ENCODE peak calls at places on chromosomes 3 and 15, in six cellular contexts. D, U, G, I, A and Q are unnamed samples.

GRCh38 chr3:48012659-48013058 is 3.6 kb downstream of the MAP4 start:
- DNase-seq in D (no peak), A (no peak), U (no peak), G (no peak), I (no peak), Q (no peak)

GRCh38 chr3:37645801-37646380 is 215.8 kb upstream of the CTDSPL start:
- DNase-seq in A (no peak), G (no peak), D (no peak), U (no peak), I (no peak), Q (no peak)

GRCh38 chr3:76352848-76353130 is 567.4 kb upstream of the ZNF717 start:
- DNase-seq in U (no peak), D (no peak), A (no peak), G (no peak), I (no peak), Q (no peak)

GRCh38 chr15:51750942-51751686 is at the start of gene TMOD2:
- DNase-seq in D (peak; percentile 85), I (peak; percentile 89), A (peak; percentile 66), U (peak; percentile 58), G (no peak), Q (peak; percentile 64)

GRCh38 chr3:59935025-59935424 is 885.2 kb upstream of the CFAP20DC start:
- DNase-seq in I (no peak), G (no peak), U (no peak), A (no peak), D (no peak), Q (peak; percentile 15)

GRCh38 chr15:58361291-58361759 is 70.5 kb upstream of the LIPC start:
- DNase-seq in A (no peak), I (no peak), G (no peak), D (no peak), U (no peak), Q (no peak)

GRCh38 chr3:100496711-100497261 is 4.4 kb downstream of the TMEM45A start:
- DNase-seq in I (no peak), U (no peak), D (no peak), A (no peak), G (peak; percentile 31), Q (no peak)

GRCh38 chr3:194640829-194641228 is 7.6 kb upstream of the TMEM44 start:
- DNase-seq in G (peak; percentile 46), D (no peak), I (no peak), U (no peak), A (peak; percentile 44), Q (no peak)

GRCh38 chr15:78842519-78842918 is 30.2 kb upstream of the MORF4L1 start:
- DNase-seq in I (no peak), G (no peak), D (no peak), U (no peak), A (no peak), Q (no peak)

GRCh38 chr3:28900301-28900700 is 380.6 kb upstream of the RBMS3 start:
- DNase-seq in G (no peak), A (no peak), U (no peak), D (no peak), I (no peak), Q (no peak)

GRCh38 chr3:41650406-41650805 is 311.5 kb downstream of the ULK4 start:
- DNase-seq in D (no peak), A (no peak), I (no peak), U (no peak), G (no peak), Q (no peak)
- TF ChIP-seq TAF1 in D (no peak), A (no peak), I (no peak), U (no peak), G (no peak), Q (no peak)

GRCh38 chr3:189286188-189286587 is 114.4 kb downstream of the TPRG1 start:
- DNase-seq in A (no peak), U (no peak), I (no peak), G (no peak), D (no peak), Q (no peak)

GRCh38 chr3:189289251-189289650 is 117.5 kb downstream of the TPRG1 start:
- DNase-seq in I (no peak), D (no peak), U (no peak), G (no peak), A (no peak), Q (no peak)

GRCh38 chr3:189292667-189293478 is 121.1 kb downstream of the TPRG1 start:
- DNase-seq in A (no peak), G (no peak), U (no peak), I (no peak), D (no peak), Q (no peak)

GRCh38 chr3:189282751-189283150 is 111.0 kb downstream of the TPRG1 start:
- DNase-seq in U (no peak), A (no peak), D (no peak), I (no peak), G (no peak), Q (no peak)

GRCh38 chr3:189288348-189289235 is 116.8 kb downstream of the TPRG1 start:
- DNase-seq in A (no peak), U (no peak), D (no peak), I (no peak), G (no peak), Q (peak; percentile 12)
- TF ChIP-seq TAF1 in A (no peak), U (no peak), D (no peak), I (no peak), G (no peak), Q (no peak)

DNA sequence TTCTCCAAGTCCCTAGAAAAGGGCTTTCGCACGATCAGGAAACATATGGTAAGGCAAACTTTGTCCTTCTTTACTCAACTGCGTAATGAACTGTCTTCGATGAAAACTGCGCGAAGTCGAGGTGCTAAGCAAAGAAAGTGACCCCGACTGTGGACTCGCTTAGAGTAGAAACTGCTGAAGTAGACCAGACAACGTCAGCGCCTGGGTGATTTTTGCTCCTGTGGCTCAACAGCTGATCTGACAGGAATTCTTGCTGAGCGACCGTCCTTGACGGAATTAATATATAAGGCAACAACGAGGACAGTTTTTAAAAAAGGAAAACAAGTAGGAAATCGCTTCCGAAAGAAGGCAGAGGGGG is 590 bp downstream of the RPS27L start:
- DNase-seq in A (peak; percentile 61), U (no peak), I (peak; percentile 31), D (no peak), G (peak; percentile 25), Q (no peak)
- TF ChIP-seq TAF1 in A (no peak), U (no peak), I (no peak), D (no peak), G (no peak), Q (no peak)

DNA sequence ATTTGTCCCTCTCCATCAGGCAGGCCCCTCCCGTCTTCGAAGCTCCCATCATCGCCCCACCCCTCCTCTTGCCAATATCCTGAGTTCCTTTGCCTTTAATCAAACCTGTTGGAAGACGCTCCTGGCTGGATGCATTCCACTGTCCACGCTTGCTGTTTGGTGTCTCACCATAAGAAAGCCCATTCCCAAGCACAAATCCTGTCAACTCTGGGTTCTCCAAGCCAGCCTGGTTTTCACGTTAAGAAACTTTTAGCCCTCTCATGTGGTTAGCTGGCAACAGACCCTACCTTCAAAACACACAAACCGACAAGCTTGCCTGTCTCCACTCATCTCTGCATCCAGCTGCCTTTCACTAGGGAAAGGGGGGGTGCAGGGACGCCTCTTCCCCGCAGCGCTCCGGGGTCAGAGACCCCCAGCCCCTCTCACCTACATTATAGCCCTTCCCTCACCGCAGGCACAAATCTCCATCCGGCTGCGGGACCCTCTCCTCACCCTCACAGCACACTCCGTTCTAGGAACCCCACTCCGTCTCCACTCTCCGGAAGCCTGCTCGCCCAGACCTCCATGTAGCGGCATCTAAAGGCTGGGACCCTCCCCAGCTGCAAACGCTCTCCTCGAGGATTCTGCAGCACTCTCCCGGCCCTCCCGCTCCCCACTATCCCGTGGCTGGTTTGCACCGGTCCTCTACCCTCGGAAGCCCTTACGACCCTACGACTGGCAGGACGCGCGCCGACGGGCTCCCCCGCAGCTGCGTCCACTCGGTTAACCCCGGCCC is 959 bp downstream of the GORASP1 start:
- DNase-seq in G (no peak), A (peak; percentile 19), I (peak; percentile 27), U (no peak), D (no peak), Q (no peak)
- TF ChIP-seq TAF1 in G (no peak), A (peak; percentile 28), I (no peak), U (no peak), D (peak; percentile 62), Q (no peak)

DNA sequence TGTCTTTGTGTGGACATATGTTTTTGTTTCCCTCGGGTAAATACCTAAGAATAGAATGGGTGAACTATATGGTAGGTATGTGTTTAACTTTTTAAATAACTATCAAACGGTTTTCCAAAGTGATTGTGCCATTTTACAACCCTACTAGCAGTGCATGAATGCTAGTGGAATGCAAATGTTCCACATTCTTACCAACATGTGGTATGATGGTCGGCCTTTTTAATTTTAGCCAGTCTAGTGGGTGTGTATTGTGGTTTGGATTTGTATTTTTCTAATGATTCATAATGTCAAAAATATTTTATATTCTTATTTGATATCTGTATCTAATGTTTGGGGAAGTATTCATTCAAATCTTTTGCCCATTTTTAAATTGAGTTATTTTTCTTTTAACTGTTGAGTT is 68.2 kb upstream of the SMAD3 start:
- DNase-seq in I (no peak), A (no peak), D (no peak), G (no peak), U (no peak), Q (no peak)
- TF ChIP-seq TAF1 in I (no peak), A (no peak), D (no peak), G (no peak), U (no peak), Q (no peak)

GRCh38 chr3:143831998-143832397 is 16.3 kb downstream of the SLC9A9 start:
- DNase-seq in U (no peak), G (no peak), I (no peak), A (no peak), D (no peak), Q (no peak)

GRCh38 chr3:143831208-143831607 is 17.1 kb downstream of the SLC9A9 start:
- DNase-seq in I (no peak), A (no peak), D (no peak), U (no peak), G (no peak), Q (no peak)

GRCh38 chr3:143827425-143827824 is 20.8 kb downstream of the SLC9A9 start:
- DNase-seq in A (no peak), U (no peak), D (no peak), G (no peak), I (no peak), Q (no peak)

GRCh38 chr3:143832433-143832832 is 15.8 kb downstream of the SLC9A9 start:
- DNase-seq in A (no peak), U (no peak), I (no peak), D (no peak), G (no peak), Q (no peak)

DNA sequence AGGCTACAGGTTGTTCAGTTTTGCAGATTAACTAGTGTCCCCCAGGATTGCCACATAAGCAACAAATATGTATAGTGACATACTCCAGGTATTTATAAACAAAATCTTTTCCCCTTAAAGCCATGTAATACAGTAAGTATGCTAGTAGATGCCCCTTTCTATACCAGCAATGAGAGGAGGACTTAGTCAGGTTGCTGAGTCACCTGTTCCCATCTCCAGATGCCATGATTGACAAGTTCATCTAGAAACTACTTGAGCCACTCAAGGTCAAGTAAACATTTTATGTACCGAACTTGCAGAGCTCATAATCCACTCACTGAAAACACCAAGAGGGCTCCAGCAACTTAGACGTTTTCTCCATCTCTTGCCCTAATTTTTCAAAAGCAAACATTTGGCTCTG is 18.2 kb downstream of the SLC9A9 start:
- DNase-seq in I (no peak), U (no peak), G (no peak), D (no peak), A (no peak), Q (no peak)
- TF ChIP-seq TAF1 in I (no peak), U (no peak), G (no peak), D (no peak), A (no peak), Q (no peak)